ENCODE peak calls at places on chromosomes 12 and 14, in ten cellular contexts. I is activated CD8-positive, alpha-beta T cell treated with anti-CD3 and anti-CD28 coated beads for 36 hours; A is fibroblast of lung; Q is OCI-LY7; X is esophagus squamous epithelium; F is Peyer's patch; J is GM13976; S is tibial nerve; T is transverse colon; Z is AG09319. K is an unnamed sample.

GRCh38 chr12:130394906-130395305 is 57.2 kb downstream of the PIWIL1 start:
- DNase-seq in X (no peak), Z (no peak), Q (no peak), J (no peak), F (no peak), S (no peak), T (no peak), I (no peak), A (no peak), K (no peak)

GRCh38 chr14:96192049-96192448 is 12.6 kb upstream of the BDKRB2 start:
- DNase-seq in A (no peak), S (no peak), Q (no peak), F (no peak), I (no peak), Z (no peak), X (no peak), J (no peak), T (no peak), K (no peak)

GRCh38 chr14:74846168-74846567 is 29.8 kb downstream of the PROX2 start:
- DNase-seq in S (no peak), A (peak; percentile 54), Q (no peak), T (no peak), J (no peak), X (no peak), I (no peak), F (no peak), Z (peak; percentile 79), K (no peak)

GRCh38 chr14:74437654-74438053 is 11.6 kb upstream of the SYNDIG1L start:
- DNase-seq in Z (no peak), T (no peak), S (no peak), X (no peak), J (no peak), I (no peak), F (no peak), Q (no peak), A (peak; percentile 3), K (no peak)

GRCh38 chr12:30358113-30358512 is 337.6 kb downstream of the IPO8 start:
- DNase-seq in A (no peak), T (no peak), Z (no peak), J (no peak), Q (no peak), X (no peak), F (no peak), S (no peak), I (no peak), K (no peak)

GRCh38 chr12:123062682-123063426 is 82.4 kb downstream of the ARL6IP4 start:
- DNase-seq in F (no peak), Z (no peak), A (peak; percentile 64), I (peak; percentile 26), T (no peak), S (no peak), X (no peak), J (no peak), Q (peak; percentile 37), K (no peak)

GRCh38 chr14:104603623-104604401 is 760 bp downstream of the TMEM179 start:
- DNase-seq in J (peak; percentile 27), Q (no peak), I (no peak), F (no peak), S (no peak), X (no peak), A (no peak), T (no peak), Z (no peak), K (peak; percentile 37)

GRCh38 chr14:102683399-102684275 is 91.2 kb downstream of the RCOR1 start:
- DNase-seq in Q (no peak), S (no peak), X (no peak), I (no peak), T (peak; percentile 51), A (no peak), F (no peak), Z (no peak), J (no peak), K (no peak)

GRCh38 chr14:99357151-99357550 is 85.2 kb upstream of the BCL11B start:
- DNase-seq in Q (no peak), I (no peak), Z (no peak), F (no peak), X (no peak), A (no peak), J (no peak), S (no peak), T (no peak), K (no peak)

GRCh38 chr14:93006484-93007128 is 83.7 kb downstream of the CHGA start:
- DNase-seq in A (peak; percentile 58), T (no peak), I (no peak), J (no peak), Z (no peak), S (no peak), F (no peak), X (no peak), Q (peak; percentile 62), K (no peak)

GRCh38 chr12:17527021-17527420 is 563.0 kb downstream of the RERGL start:
- DNase-seq in Q (no peak), Z (no peak), I (no peak), A (no peak), S (no peak), F (no peak), X (no peak), T (no peak), J (no peak), K (no peak)
- TF ChIP-seq CTCF in Q (no peak), Z (no peak), I (no peak), A (no peak), S (no peak), F (no peak), X (no peak), T (no peak), J (no peak), K (no peak)

GRCh38 chr12:45178771-45179170 is 37.1 kb upstream of the ANO6 start:
- DNase-seq in X (no peak), Z (no peak), T (no peak), F (no peak), J (no peak), Q (no peak), S (no peak), I (no peak), A (no peak), K (no peak)

GRCh38 chr12:45186762-45187161 is 29.1 kb upstream of the ANO6 start:
- DNase-seq in S (no peak), F (no peak), T (no peak), Z (no peak), J (no peak), Q (peak; percentile 5), I (no peak), A (no peak), X (no peak), K (no peak)

GRCh38 chr12:45182511-45182910 is 33.4 kb upstream of the ANO6 start:
- DNase-seq in X (no peak), A (peak; percentile 31), I (no peak), S (no peak), T (no peak), Q (no peak), J (no peak), F (no peak), Z (no peak), K (no peak)

GRCh38 chr12:45184145-45184958 is 31.5 kb upstream of the ANO6 start:
- DNase-seq in T (no peak), I (no peak), X (no peak), Z (no peak), Q (no peak), A (no peak), F (no peak), J (no peak), S (no peak), K (no peak)

DNA sequence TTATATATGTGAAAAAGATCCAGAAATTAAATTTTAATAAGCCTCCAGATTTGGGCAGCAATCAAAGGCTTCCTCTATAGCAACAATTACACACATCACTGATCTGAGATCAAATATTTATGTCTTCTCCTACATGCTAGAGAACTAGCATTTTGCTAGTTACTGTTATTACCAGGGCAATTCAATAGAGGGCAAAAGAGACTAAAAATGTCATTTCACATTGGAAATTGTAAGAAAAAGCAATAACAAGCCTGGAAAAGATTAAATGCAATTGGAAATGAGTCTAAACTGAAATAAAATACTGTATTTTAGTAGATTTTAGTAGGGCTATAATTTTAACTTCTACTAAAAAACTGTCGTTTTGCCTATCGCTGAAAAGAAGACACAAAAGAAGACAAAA is 32.6 kb upstream of the ANO6 start:
- DNase-seq in I (no peak), Z (no peak), Q (peak; percentile 5), T (no peak), A (peak; percentile 3), X (no peak), J (no peak), F (no peak), S (no peak), K (no peak)
- TF ChIP-seq CTCF in I (peak; percentile 46), Z (peak; percentile 62), Q (peak; percentile 61), T (no peak), A (peak; percentile 56), X (no peak), J (no peak), F (no peak), S (peak; percentile 32), K (peak; percentile 25)

GRCh38 chr14:21057803-21058675 is at the start of gene RNASE8:
- DNase-seq in I (no peak), A (peak; percentile 66), Z (no peak), S (no peak), F (no peak), Q (no peak), X (no peak), J (no peak), T (no peak), K (no peak)
- TF ChIP-seq CTCF in I (no peak), A (no peak), Z (peak; percentile 8), S (peak; percentile 34), F (no peak), Q (no peak), X (no peak), J (no peak), T (no peak), K (no peak)

DNA sequence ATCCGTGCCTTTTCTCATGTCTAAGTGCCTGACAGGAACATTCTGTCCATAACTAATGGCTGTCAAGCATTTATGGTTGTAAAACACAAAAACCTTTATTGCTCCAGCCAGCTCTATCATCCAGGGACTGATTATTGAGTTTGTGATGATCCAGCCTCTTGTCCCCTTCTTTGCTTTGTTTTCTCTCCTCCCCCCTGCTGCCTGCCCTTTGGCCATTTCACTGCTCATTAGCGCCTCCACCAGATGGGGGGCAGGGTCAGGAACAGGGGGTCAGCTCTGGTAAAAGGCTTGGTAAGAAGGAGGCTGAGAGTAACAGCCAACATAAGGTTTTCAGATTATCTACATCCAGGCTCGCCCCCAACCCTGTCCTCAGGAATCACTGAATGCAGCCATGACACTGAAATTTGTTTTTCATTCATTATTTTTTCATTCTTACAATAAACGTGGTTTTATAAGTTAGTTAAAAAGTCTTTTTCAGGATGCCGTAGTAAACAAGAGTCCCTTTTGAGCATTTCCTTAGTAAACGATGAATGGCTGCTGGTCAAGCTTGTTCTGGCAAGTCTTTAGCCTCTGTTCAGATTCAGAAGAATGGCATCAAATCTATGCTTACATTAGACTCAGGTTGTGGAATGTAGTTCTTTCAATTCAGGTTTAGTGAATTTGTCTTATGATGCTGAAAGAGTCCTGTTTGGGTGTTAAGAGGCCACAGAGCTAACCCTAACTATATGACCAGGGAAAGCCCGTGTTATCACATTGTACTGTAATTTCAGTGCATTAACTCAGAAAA is 21.7 kb downstream of the HMGA2 start:
- DNase-seq in A (peak; percentile 34), J (no peak), I (no peak), Q (no peak), S (no peak), X (no peak), F (no peak), Z (no peak), T (no peak), K (no peak)
- TF ChIP-seq CTCF in A (peak; percentile 13), J (no peak), I (no peak), Q (no peak), S (no peak), X (no peak), F (no peak), Z (no peak), T (no peak), K (no peak)

GRCh38 chr14:68715032-68715924 is 77.6 kb downstream of the ZFP36L1 start:
- DNase-seq in Q (no peak), Z (no peak), S (no peak), F (no peak), A (peak; percentile 65), X (no peak), J (no peak), I (peak; percentile 58), T (no peak), K (no peak)
- TF ChIP-seq CTCF in Q (peak; percentile 29), Z (no peak), S (no peak), F (no peak), A (no peak), X (no peak), J (no peak), I (peak; percentile 41), T (no peak), K (no peak)